ENCODE peak calls at places on chromosomes 7 and 10, in five cellular contexts. One of them, this sample, is unnamed.

GRCh38 chr7:133550145-133550544 is 297.3 kb downstream of the EXOC4 start:
- DNase-seq in right lobe of liver: no peak
- DNase-seq in activated CD8-positive, alpha-beta memory T cell treated with anti-CD3 and anti-CD28 coated beads for 4 hours: no peak
- DNase-seq in HTR-8/SVneo: no peak
- DNase-seq in fibroblast of the aortic adventitia: no peak
- DNase-seq in this sample: no peak

GRCh38 chr10:23351914-23352313 is 7.3 kb upstream of the C10orf67 start:
- DNase-seq in right lobe of liver: no peak
- DNase-seq in activated CD8-positive, alpha-beta memory T cell treated with anti-CD3 and anti-CD28 coated beads for 4 hours: no peak
- DNase-seq in HTR-8/SVneo: peak; percentile 23
- DNase-seq in fibroblast of the aortic adventitia: peak; percentile 28
- DNase-seq in this sample: no peak

GRCh38 chr7:53035499-53036412 is at the start of gene POM121L12:
- DNase-seq in right lobe of liver: peak; percentile 49
- DNase-seq in activated CD8-positive, alpha-beta memory T cell treated with anti-CD3 and anti-CD28 coated beads for 4 hours: no peak
- DNase-seq in HTR-8/SVneo: no peak
- DNase-seq in fibroblast of the aortic adventitia: no peak
- DNase-seq in this sample: no peak

GRCh38 chr7:158449942-158450341 is 137.7 kb downstream of the PTPRN2 start:
- DNase-seq in right lobe of liver: no peak
- DNase-seq in activated CD8-positive, alpha-beta memory T cell treated with anti-CD3 and anti-CD28 coated beads for 4 hours: no peak
- DNase-seq in HTR-8/SVneo: no peak
- DNase-seq in fibroblast of the aortic adventitia: no peak
- DNase-seq in this sample: no peak

GRCh38 chr10:23448323-23448722 is 9.4 kb downstream of the OTUD1 start:
- DNase-seq in right lobe of liver: no peak
- DNase-seq in activated CD8-positive, alpha-beta memory T cell treated with anti-CD3 and anti-CD28 coated beads for 4 hours: no peak
- DNase-seq in HTR-8/SVneo: no peak
- DNase-seq in fibroblast of the aortic adventitia: no peak
- DNase-seq in this sample: no peak

GRCh38 chr7:46291601-46292150 is 370.6 kb upstream of the IGFBP3 start:
- DNase-seq in right lobe of liver: no peak
- DNase-seq in activated CD8-positive, alpha-beta memory T cell treated with anti-CD3 and anti-CD28 coated beads for 4 hours: no peak
- DNase-seq in HTR-8/SVneo: no peak
- DNase-seq in fibroblast of the aortic adventitia: peak; percentile 88
- DNase-seq in this sample: no peak

GRCh38 chr7:116955801-116956514 is 2.7 kb downstream of the ST7 start:
- DNase-seq in right lobe of liver: no peak
- DNase-seq in activated CD8-positive, alpha-beta memory T cell treated with anti-CD3 and anti-CD28 coated beads for 4 hours: no peak
- DNase-seq in HTR-8/SVneo: no peak
- DNase-seq in fibroblast of the aortic adventitia: peak; percentile 84
- DNase-seq in this sample: no peak

GRCh38 chr7:25311346-25311745 is 83.1 kb upstream of the NPVF start:
- DNase-seq in right lobe of liver: no peak
- DNase-seq in activated CD8-positive, alpha-beta memory T cell treated with anti-CD3 and anti-CD28 coated beads for 4 hours: no peak
- DNase-seq in HTR-8/SVneo: no peak
- DNase-seq in fibroblast of the aortic adventitia: no peak
- DNase-seq in this sample: no peak

GRCh38 chr10:63133056-63133786 is at the start of gene NRBF2:
- DNase-seq in right lobe of liver: peak; percentile 99
- DNase-seq in activated CD8-positive, alpha-beta memory T cell treated with anti-CD3 and anti-CD28 coated beads for 4 hours: peak; percentile 92
- DNase-seq in HTR-8/SVneo: peak; percentile 92
- DNase-seq in fibroblast of the aortic adventitia: peak; percentile 99
- DNase-seq in this sample: peak; percentile 95

GRCh38 chr7:158682456-158682855 is 22.1 kb downstream of the NCAPG2 start:
- DNase-seq in right lobe of liver: no peak
- DNase-seq in activated CD8-positive, alpha-beta memory T cell treated with anti-CD3 and anti-CD28 coated beads for 4 hours: no peak
- DNase-seq in HTR-8/SVneo: no peak
- DNase-seq in fibroblast of the aortic adventitia: no peak
- DNase-seq in this sample: no peak

GRCh38 chr7:68936501-68936900 is 661.8 kb upstream of the AUTS2 start:
- DNase-seq in right lobe of liver: no peak
- DNase-seq in activated CD8-positive, alpha-beta memory T cell treated with anti-CD3 and anti-CD28 coated beads for 4 hours: no peak
- DNase-seq in HTR-8/SVneo: no peak
- DNase-seq in fibroblast of the aortic adventitia: no peak
- DNase-seq in this sample: no peak

GRCh38 chr10:22805304-22805703 is 90.9 kb upstream of the PIP4K2A start:
- DNase-seq in right lobe of liver: no peak
- DNase-seq in activated CD8-positive, alpha-beta memory T cell treated with anti-CD3 and anti-CD28 coated beads for 4 hours: no peak
- DNase-seq in HTR-8/SVneo: no peak
- DNase-seq in fibroblast of the aortic adventitia: peak; percentile 60
- DNase-seq in this sample: no peak

GRCh38 chr10:75436896-75437295 is 5.5 kb downstream of the LRMDA start:
- DNase-seq in right lobe of liver: no peak
- DNase-seq in activated CD8-positive, alpha-beta memory T cell treated with anti-CD3 and anti-CD28 coated beads for 4 hours: no peak
- DNase-seq in HTR-8/SVneo: no peak
- DNase-seq in fibroblast of the aortic adventitia: no peak
- DNase-seq in this sample: no peak

GRCh38 chr10:117345143-117345542 is 30.1 kb downstream of the PDZD8 start:
- DNase-seq in right lobe of liver: no peak
- DNase-seq in activated CD8-positive, alpha-beta memory T cell treated with anti-CD3 and anti-CD28 coated beads for 4 hours: no peak
- DNase-seq in HTR-8/SVneo: no peak
- DNase-seq in fibroblast of the aortic adventitia: no peak
- DNase-seq in this sample: no peak

GRCh38 chr7:54542920-54543539 is 855 bp downstream of the VSTM2A start:
- DNase-seq in right lobe of liver: no peak
- DNase-seq in activated CD8-positive, alpha-beta memory T cell treated with anti-CD3 and anti-CD28 coated beads for 4 hours: no peak
- DNase-seq in HTR-8/SVneo: no peak
- DNase-seq in fibroblast of the aortic adventitia: peak; percentile 20
- DNase-seq in this sample: no peak

GRCh38 chr7:123712619-123713018 is 36.2 kb downstream of the WASL start:
- DNase-seq in right lobe of liver: no peak
- DNase-seq in activated CD8-positive, alpha-beta memory T cell treated with anti-CD3 and anti-CD28 coated beads for 4 hours: no peak
- DNase-seq in HTR-8/SVneo: no peak
- DNase-seq in fibroblast of the aortic adventitia: peak; percentile 66
- DNase-seq in this sample: no peak

GRCh38 chr7:93265220-93265619 is 33.1 kb downstream of the VPS50 start:
- DNase-seq in right lobe of liver: no peak
- DNase-seq in activated CD8-positive, alpha-beta memory T cell treated with anti-CD3 and anti-CD28 coated beads for 4 hours: no peak
- DNase-seq in HTR-8/SVneo: no peak
- DNase-seq in fibroblast of the aortic adventitia: no peak
- DNase-seq in this sample: no peak

GRCh38 chr10:17782921-17783665 is 26.1 kb upstream of the MRC1 start:
- DNase-seq in right lobe of liver: no peak
- DNase-seq in activated CD8-positive, alpha-beta memory T cell treated with anti-CD3 and anti-CD28 coated beads for 4 hours: no peak
- DNase-seq in HTR-8/SVneo: peak; percentile 61
- DNase-seq in fibroblast of the aortic adventitia: peak; percentile 32
- DNase-seq in this sample: no peak

GRCh38 chr7:13476881-13477444 is 512.5 kb downstream of the ETV1 start:
- DNase-seq in right lobe of liver: no peak
- DNase-seq in activated CD8-positive, alpha-beta memory T cell treated with anti-CD3 and anti-CD28 coated beads for 4 hours: no peak
- DNase-seq in HTR-8/SVneo: no peak
- DNase-seq in fibroblast of the aortic adventitia: no peak
- DNase-seq in this sample: no peak

GRCh38 chr7:191105-192034 is 1.0 kb upstream of the FAM20C start:
- DNase-seq in right lobe of liver: no peak
- DNase-seq in activated CD8-positive, alpha-beta memory T cell treated with anti-CD3 and anti-CD28 coated beads for 4 hours: no peak
- DNase-seq in HTR-8/SVneo: peak; percentile 82
- DNase-seq in fibroblast of the aortic adventitia: peak; percentile 91
- DNase-seq in this sample: no peak

GRCh38 chr10:58700576-58700975 is 187.9 kb downstream of the BICC1 start:
- DNase-seq in right lobe of liver: no peak
- DNase-seq in activated CD8-positive, alpha-beta memory T cell treated with anti-CD3 and anti-CD28 coated beads for 4 hours: no peak
- DNase-seq in HTR-8/SVneo: no peak
- DNase-seq in fibroblast of the aortic adventitia: peak; percentile 49
- DNase-seq in this sample: no peak

GRCh38 chr7:17446340-17446739 is 147.9 kb downstream of the AHR start:
- DNase-seq in right lobe of liver: no peak
- DNase-seq in activated CD8-positive, alpha-beta memory T cell treated with anti-CD3 and anti-CD28 coated beads for 4 hours: no peak
- DNase-seq in HTR-8/SVneo: no peak
- DNase-seq in fibroblast of the aortic adventitia: peak; percentile 9
- DNase-seq in this sample: no peak

GRCh38 chr10:99421233-99421739 is 9.1 kb downstream of the GOT1 start:
- DNase-seq in right lobe of liver: no peak
- DNase-seq in activated CD8-positive, alpha-beta memory T cell treated with anti-CD3 and anti-CD28 coated beads for 4 hours: no peak
- DNase-seq in HTR-8/SVneo: no peak
- DNase-seq in fibroblast of the aortic adventitia: no peak
- DNase-seq in this sample: no peak

GRCh38 chr10:102435529-102436233 is 3.3 kb upstream of the CUEDC2 start:
- DNase-seq in right lobe of liver: no peak
- DNase-seq in activated CD8-positive, alpha-beta memory T cell treated with anti-CD3 and anti-CD28 coated beads for 4 hours: peak; percentile 34
- DNase-seq in HTR-8/SVneo: no peak
- DNase-seq in fibroblast of the aortic adventitia: peak; percentile 11
- DNase-seq in this sample: no peak

GRCh38 chr10:101856626-101857025 is 13.0 kb upstream of the KCNIP2 start:
- DNase-seq in right lobe of liver: no peak
- DNase-seq in activated CD8-positive, alpha-beta memory T cell treated with anti-CD3 and anti-CD28 coated beads for 4 hours: no peak
- DNase-seq in HTR-8/SVneo: no peak
- DNase-seq in fibroblast of the aortic adventitia: no peak
- DNase-seq in this sample: no peak

GRCh38 chr10:34522542-34522941 is 292.6 kb downstream of the PARD3 start:
- DNase-seq in right lobe of liver: no peak
- DNase-seq in activated CD8-positive, alpha-beta memory T cell treated with anti-CD3 and anti-CD28 coated beads for 4 hours: no peak
- DNase-seq in HTR-8/SVneo: no peak
- DNase-seq in fibroblast of the aortic adventitia: peak; percentile 43
- DNase-seq in this sample: no peak

GRCh38 chr10:50385610-50386009 is 134.3 kb upstream of the ASAH2 start:
- DNase-seq in right lobe of liver: no peak
- DNase-seq in activated CD8-positive, alpha-beta memory T cell treated with anti-CD3 and anti-CD28 coated beads for 4 hours: no peak
- DNase-seq in HTR-8/SVneo: no peak
- DNase-seq in fibroblast of the aortic adventitia: no peak
- DNase-seq in this sample: no peak

GRCh38 chr7:78176186-78176585 is 377.6 kb downstream of the PHTF2 start:
- DNase-seq in right lobe of liver: no peak
- DNase-seq in activated CD8-positive, alpha-beta memory T cell treated with anti-CD3 and anti-CD28 coated beads for 4 hours: no peak
- DNase-seq in HTR-8/SVneo: no peak
- DNase-seq in fibroblast of the aortic adventitia: peak; percentile 87
- DNase-seq in this sample: no peak

GRCh38 chr10:127145173-127145572 is 51.2 kb downstream of the INSYN2A start:
- DNase-seq in right lobe of liver: no peak
- DNase-seq in activated CD8-positive, alpha-beta memory T cell treated with anti-CD3 and anti-CD28 coated beads for 4 hours: no peak
- DNase-seq in HTR-8/SVneo: peak; percentile 9
- DNase-seq in fibroblast of the aortic adventitia: peak; percentile 55
- DNase-seq in this sample: no peak

GRCh38 chr10:86151613-86152012 is 215.0 kb downstream of the GRID1 start:
- DNase-seq in right lobe of liver: peak; percentile 17
- DNase-seq in activated CD8-positive, alpha-beta memory T cell treated with anti-CD3 and anti-CD28 coated beads for 4 hours: no peak
- DNase-seq in HTR-8/SVneo: no peak
- DNase-seq in fibroblast of the aortic adventitia: no peak
- DNase-seq in this sample: no peak

GRCh38 chr10:102643346-102644065 is 773 bp upstream of the TRIM8 start:
- DNase-seq in right lobe of liver: peak; percentile 75
- DNase-seq in activated CD8-positive, alpha-beta memory T cell treated with anti-CD3 and anti-CD28 coated beads for 4 hours: no peak
- DNase-seq in HTR-8/SVneo: peak; percentile 50
- DNase-seq in fibroblast of the aortic adventitia: peak; percentile 78
- DNase-seq in this sample: no peak

GRCh38 chr10:117750616-117751015 is 208.1 kb downstream of the EMX2 start:
- DNase-seq in right lobe of liver: no peak
- DNase-seq in activated CD8-positive, alpha-beta memory T cell treated with anti-CD3 and anti-CD28 coated beads for 4 hours: no peak
- DNase-seq in HTR-8/SVneo: no peak
- DNase-seq in fibroblast of the aortic adventitia: no peak
- DNase-seq in this sample: no peak

GRCh38 chr10:127614484-127614883 is 65.4 kb downstream of the NPS start:
- DNase-seq in right lobe of liver: no peak
- DNase-seq in activated CD8-positive, alpha-beta memory T cell treated with anti-CD3 and anti-CD28 coated beads for 4 hours: no peak
- DNase-seq in HTR-8/SVneo: no peak
- DNase-seq in fibroblast of the aortic adventitia: no peak
- DNase-seq in this sample: no peak

GRCh38 chr10:11018426-11018818 is 750 bp downstream of the CELF2 start:
- DNase-seq in right lobe of liver: no peak
- DNase-seq in activated CD8-positive, alpha-beta memory T cell treated with anti-CD3 and anti-CD28 coated beads for 4 hours: no peak
- DNase-seq in HTR-8/SVneo: no peak
- DNase-seq in fibroblast of the aortic adventitia: no peak
- DNase-seq in this sample: no peak

GRCh38 chr10:3119796-3120459 is 52.6 kb downstream of the PFKP start:
- DNase-seq in right lobe of liver: no peak
- DNase-seq in activated CD8-positive, alpha-beta memory T cell treated with anti-CD3 and anti-CD28 coated beads for 4 hours: no peak
- DNase-seq in HTR-8/SVneo: peak; percentile 28
- DNase-seq in fibroblast of the aortic adventitia: peak; percentile 42
- DNase-seq in this sample: no peak

GRCh38 chr7:378551-379455 is 88.8 kb downstream of the FOXL3 start:
- DNase-seq in right lobe of liver: peak; percentile 49
- DNase-seq in activated CD8-positive, alpha-beta memory T cell treated with anti-CD3 and anti-CD28 coated beads for 4 hours: no peak
- DNase-seq in HTR-8/SVneo: no peak
- DNase-seq in fibroblast of the aortic adventitia: no peak
- DNase-seq in this sample: no peak

GRCh38 chr7:148334959-148335577 is 255.5 kb upstream of the C7orf33 start:
- DNase-seq in right lobe of liver: no peak
- DNase-seq in activated CD8-positive, alpha-beta memory T cell treated with anti-CD3 and anti-CD28 coated beads for 4 hours: no peak
- DNase-seq in HTR-8/SVneo: no peak
- DNase-seq in fibroblast of the aortic adventitia: peak; percentile 33
- DNase-seq in this sample: no peak

This sample was measured in central memory CD8-positive, alpha-beta T cell.